ENCODE peak calls at places on chromosomes 1 and 21, in five cellular contexts. D is upper lobe of left lung, J is tibial nerve, K is stomach, T is transverse colon. U is an unnamed sample.

GRCh38 chr1:210827481-210827880 is 306.5 kb downstream of the KCNH1 start:
- DNase-seq in D (no peak), J (no peak), K (no peak), T (no peak), U (no peak)

GRCh38 chr1:83796409-83796808 is 202.5 kb downstream of the TTLL7 start:
- DNase-seq in D (no peak), J (no peak), K (no peak), T (no peak), U (no peak)

GRCh38 chr1:69862906-69863305 is 295.2 kb downstream of the LRRC7 start:
- DNase-seq in D (no peak), J (no peak), K (no peak), T (no peak), U (no peak)

GRCh38 chr1:188058801-188059200 is 1230.1 kb downstream of the PLA2G4A start:
- DNase-seq in D (no peak), J (no peak), K (no peak), T (no peak), U (no peak)

GRCh38 chr21:34946385-34947121 is 102.5 kb downstream of the RUNX1 start:
- DNase-seq in D (no peak), J (no peak), K (no peak), T (no peak), U (no peak)

GRCh38 chr1:240797050-240797449 is 185.1 kb upstream of the GREM2 start:
- DNase-seq in D (no peak), J (no peak), K (no peak), T (no peak), U (no peak)

GRCh38 chr21:38769253-38769780 is 36.4 kb upstream of the ETS2 start:
- DNase-seq in D (no peak), J (no peak), K (no peak), T (no peak), U (no peak)

GRCh38 chr1:42913426-42914091 is 45.1 kb downstream of the SLC2A1 start:
- DNase-seq in D (peak), J (no peak), K (peak), T (peak), U (no peak)

GRCh38 chr1:22491995-22492726 is 40.5 kb downstream of the ZBTB40 start:
- DNase-seq in D (no peak), J (no peak), K (no peak), T (no peak), U (no peak)

GRCh38 chr1:26022994-26023393 is 1.4 kb downstream of the EXTL1 start:
- DNase-seq in D (no peak), J (no peak), K (no peak), T (no peak), U (no peak)

GRCh38 chr1:177838910-177839309 is 130.9 kb downstream of the SEC16B start:
- DNase-seq in D (no peak), J (no peak), K (no peak), T (no peak), U (no peak)
- TF ChIP-seq EP300 in D (no peak), J (no peak), K (no peak), T (no peak), U (no peak)

DNA sequence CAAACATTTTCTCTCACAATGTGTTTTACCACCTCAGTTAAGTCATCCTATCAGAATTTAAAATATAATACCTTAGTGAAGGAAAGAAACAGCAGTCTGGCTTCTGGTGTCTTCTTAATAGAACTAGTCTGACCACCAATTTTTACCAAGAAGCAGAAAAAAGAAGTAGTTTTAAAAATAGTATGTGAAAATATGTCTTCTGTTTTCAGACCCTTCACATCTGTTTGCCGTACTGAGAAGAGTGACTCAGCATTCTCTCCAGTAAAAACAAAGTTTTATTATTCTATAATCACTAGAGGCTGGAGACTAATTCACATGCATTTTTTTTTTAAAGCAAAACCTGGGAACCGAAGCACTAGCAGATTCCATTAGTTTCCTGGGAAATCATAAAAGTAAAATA is 163.8 kb downstream of the COL24A1 start:
- DNase-seq in D (no peak), J (no peak), K (no peak), T (no peak), U (no peak)
- H3K4me3 ChIP-seq in D (no peak), J (peak), K (no peak), T (no peak), U (no peak)

GRCh38 chr1:167357305-167357704 is 136.6 kb downstream of the POU2F1 start:
- DNase-seq in D (no peak), J (no peak), K (no peak), T (no peak), U (no peak)
- TF ChIP-seq EP300 in D (no peak), J (no peak), K (no peak), T (no peak), U (no peak)

GRCh38 chr1:41843378-41843777 is 75.3 kb downstream of the HIVEP3 start:
- DNase-seq in D (no peak), J (no peak), K (no peak), T (no peak), U (no peak)
- H3K4me3 ChIP-seq in D (no peak), J (no peak), K (no peak), T (no peak), U (no peak)

GRCh38 chr1:52365091-52365745 is 787 bp downstream of the CC2D1B start:
- DNase-seq in D (peak), J (no peak), K (peak), T (peak), U (no peak)
- TF ChIP-seq EP300 in D (peak), J (peak), K (no peak), T (no peak), U (no peak)

DNA sequence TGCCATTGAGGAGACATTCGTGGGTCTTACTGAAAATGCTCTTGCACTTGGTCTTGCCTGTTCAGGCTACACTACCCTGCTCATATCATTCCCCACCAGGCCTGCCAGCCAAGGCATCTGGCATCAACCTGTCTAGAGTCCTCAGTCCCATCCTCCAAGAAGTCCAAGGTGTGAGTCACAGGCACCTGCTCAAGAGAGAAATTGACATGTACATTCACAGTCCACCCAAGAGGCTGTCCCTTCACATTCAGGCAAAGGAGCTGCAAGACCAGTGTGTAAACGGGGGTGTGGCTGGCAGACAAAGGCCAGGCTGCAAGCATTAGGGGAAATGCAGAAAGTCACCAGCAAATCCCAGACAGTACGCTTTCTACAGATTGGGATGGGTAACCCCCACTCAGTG is 13.1 kb upstream of the PLA2G2C start:
- DNase-seq in D (no peak), J (no peak), K (no peak), T (peak), U (no peak)
- H3K4me3 ChIP-seq in D (no peak), J (no peak), K (no peak), T (no peak), U (no peak)

GRCh38 chr1:111561328-111561727 is 57.9 kb upstream of the ADORA3 start:
- DNase-seq in D (no peak), J (no peak), K (peak), T (no peak), U (peak)

GRCh38 chr1:111563619-111564018 is 56.0 kb upstream of the RAP1A start:
- DNase-seq in D (no peak), J (no peak), K (no peak), T (no peak), U (peak)

GRCh38 chr1:111556318-111557037 is 53.0 kb upstream of the ADORA3 start:
- DNase-seq in D (no peak), J (no peak), K (no peak), T (no peak), U (no peak)

GRCh38 chr1:111565079-111565478 is 54.5 kb upstream of the RAP1A start:
- DNase-seq in D (no peak), J (no peak), K (no peak), T (no peak), U (peak)

GRCh38 chr1:111559736-111560279 is 56.4 kb upstream of the ADORA3 start:
- DNase-seq in D (no peak), J (no peak), K (no peak), T (no peak), U (peak)
- TF ChIP-seq EP300 in D (no peak), J (no peak), K (no peak), T (no peak), U (no peak)